ENCODE peak calls at places on chromosomes 4 and X, in six cellular contexts. One of them, this sample, is unnamed.

GRCh38 chr4:119057417-119057816 is 78.2 kb upstream of the MYOZ2 start:
- DNase-seq in HepG2: no peak
- DNase-seq in kidney: no peak
- DNase-seq in tibial artery: no peak
- DNase-seq in uterus: no peak
- DNase-seq in mucosa of descending colon: no peak
- DNase-seq in this sample: no peak

GRCh38 chr4:11397819-11398610 is 30.7 kb downstream of the HS3ST1 start:
- DNase-seq in HepG2: no peak
- DNase-seq in kidney: no peak
- DNase-seq in tibial artery: no peak
- DNase-seq in uterus: no peak
- DNase-seq in mucosa of descending colon: no peak
- DNase-seq in this sample: peak; percentile 87

GRCh38 chr4:1214101-1215095 is 34.5 kb downstream of the CTBP1 start:
- DNase-seq in HepG2: no peak
- DNase-seq in kidney: peak; percentile 72
- DNase-seq in tibial artery: no peak
- DNase-seq in uterus: no peak
- DNase-seq in mucosa of descending colon: no peak
- DNase-seq in this sample: no peak

GRCh38 chrX:53128097-53128749 is 34.3 kb downstream of the KANTR start:
- DNase-seq in HepG2: no peak
- DNase-seq in kidney: no peak
- DNase-seq in tibial artery: no peak
- DNase-seq in uterus: no peak
- DNase-seq in mucosa of descending colon: no peak
- DNase-seq in this sample: no peak

GRCh38 chrX:153989971-153990655 is 17.6 kb downstream of the TMEM187 start:
- DNase-seq in HepG2: no peak
- DNase-seq in kidney: no peak
- DNase-seq in tibial artery: no peak
- DNase-seq in uterus: no peak
- DNase-seq in mucosa of descending colon: no peak
- DNase-seq in this sample: no peak

GRCh38 chr4:182894681-182895275 is 22.4 kb downstream of the DCTD start:
- DNase-seq in HepG2: no peak
- DNase-seq in kidney: no peak
- DNase-seq in tibial artery: no peak
- DNase-seq in uterus: no peak
- DNase-seq in mucosa of descending colon: no peak
- DNase-seq in this sample: no peak

GRCh38 chr4:99587803-99588202 is 13.2 kb downstream of the MTTP start:
- DNase-seq in HepG2: no peak
- DNase-seq in kidney: no peak
- DNase-seq in tibial artery: no peak
- DNase-seq in uterus: no peak
- DNase-seq in mucosa of descending colon: no peak
- DNase-seq in this sample: no peak

GRCh38 chrX:87664381-87664780 is 146.8 kb downstream of the KLHL4 start:
- DNase-seq in HepG2: no peak
- DNase-seq in kidney: no peak
- DNase-seq in tibial artery: no peak
- DNase-seq in uterus: no peak
- DNase-seq in mucosa of descending colon: no peak
- DNase-seq in this sample: peak; percentile 55

GRCh38 chr4:119317996-119318395 is 3.9 kb downstream of the FABP2 start:
- DNase-seq in HepG2: no peak
- DNase-seq in kidney: no peak
- DNase-seq in tibial artery: no peak
- DNase-seq in uterus: no peak
- DNase-seq in mucosa of descending colon: no peak
- DNase-seq in this sample: no peak

GRCh38 chr4:98689507-98690174 is 31.2 kb upstream of the TSPAN5 start:
- DNase-seq in HepG2: no peak
- DNase-seq in kidney: no peak
- DNase-seq in tibial artery: no peak
- DNase-seq in uterus: no peak
- DNase-seq in mucosa of descending colon: no peak
- DNase-seq in this sample: no peak

GRCh38 chr4:15469402-15470148 is at the start of gene CC2D2A:
- DNase-seq in HepG2: no peak
- DNase-seq in kidney: no peak
- DNase-seq in tibial artery: no peak
- DNase-seq in uterus: no peak
- DNase-seq in mucosa of descending colon: peak; percentile 44
- DNase-seq in this sample: no peak

GRCh38 chrX:107565916-107566602 is 62.3 kb upstream of the PRPS1 start:
- DNase-seq in HepG2: peak; percentile 15
- DNase-seq in kidney: no peak
- DNase-seq in tibial artery: no peak
- DNase-seq in uterus: no peak
- DNase-seq in mucosa of descending colon: no peak
- DNase-seq in this sample: no peak

GRCh38 chr4:25440478-25441030 is 63.5 kb downstream of the ANAPC4 start:
- DNase-seq in HepG2: no peak
- DNase-seq in kidney: peak; percentile 81
- DNase-seq in tibial artery: peak; percentile 57
- DNase-seq in uterus: peak; percentile 48
- DNase-seq in mucosa of descending colon: no peak
- DNase-seq in this sample: no peak

GRCh38 chr4:177191586-177191985 is 118.1 kb upstream of the NEIL3 start:
- DNase-seq in HepG2: no peak
- DNase-seq in kidney: no peak
- DNase-seq in tibial artery: no peak
- DNase-seq in uterus: no peak
- DNase-seq in mucosa of descending colon: no peak
- DNase-seq in this sample: no peak

GRCh38 chr4:151438154-151438553 is 29.2 kb downstream of the FHIP1A start:
- DNase-seq in HepG2: no peak
- DNase-seq in kidney: no peak
- DNase-seq in tibial artery: no peak
- DNase-seq in uterus: no peak
- DNase-seq in mucosa of descending colon: no peak
- DNase-seq in this sample: no peak

GRCh38 chr4:147821555-147821954 is 89.7 kb downstream of the ARHGAP10 start:
- DNase-seq in HepG2: no peak
- DNase-seq in kidney: no peak
- DNase-seq in tibial artery: no peak
- DNase-seq in uterus: no peak
- DNase-seq in mucosa of descending colon: no peak
- DNase-seq in this sample: no peak

GRCh38 chrX:25004485-25005032 is 11.2 kb downstream of the ARX start:
- DNase-seq in HepG2: no peak
- DNase-seq in kidney: no peak
- DNase-seq in tibial artery: no peak
- DNase-seq in uterus: no peak
- DNase-seq in mucosa of descending colon: no peak
- DNase-seq in this sample: no peak

GRCh38 chr4:65450899-65451298 is 219.4 kb downstream of the EPHA5 start:
- DNase-seq in HepG2: no peak
- DNase-seq in kidney: no peak
- DNase-seq in tibial artery: no peak
- DNase-seq in uterus: no peak
- DNase-seq in mucosa of descending colon: no peak
- DNase-seq in this sample: no peak

GRCh38 chr4:137361756-137362470 is 170.4 kb downstream of the PCDH18 start:
- DNase-seq in HepG2: no peak
- DNase-seq in kidney: no peak
- DNase-seq in tibial artery: no peak
- DNase-seq in uterus: no peak
- DNase-seq in mucosa of descending colon: no peak
- DNase-seq in this sample: no peak

GRCh38 chr4:70842761-70843435 is 3.2 kb upstream of the GRSF1 start:
- DNase-seq in HepG2: peak; percentile 25
- DNase-seq in kidney: peak; percentile 29
- DNase-seq in tibial artery: no peak
- DNase-seq in uterus: no peak
- DNase-seq in mucosa of descending colon: no peak
- DNase-seq in this sample: no peak

GRCh38 chrX:42776195-42776594 is 1.8 kb downstream of the PPP1R2C start:
- DNase-seq in HepG2: no peak
- DNase-seq in kidney: no peak
- DNase-seq in tibial artery: no peak
- DNase-seq in uterus: no peak
- DNase-seq in mucosa of descending colon: no peak
- DNase-seq in this sample: no peak

GRCh38 chr4:152273343-152273742 is 262.5 kb downstream of the FBXW7 start:
- DNase-seq in HepG2: no peak
- DNase-seq in kidney: no peak
- DNase-seq in tibial artery: no peak
- DNase-seq in uterus: no peak
- DNase-seq in mucosa of descending colon: no peak
- DNase-seq in this sample: no peak

GRCh38 chr4:6892190-6892908 is 17.3 kb upstream of the TBC1D14 start:
- DNase-seq in HepG2: peak; percentile 94
- DNase-seq in kidney: peak; percentile 86
- DNase-seq in tibial artery: no peak
- DNase-seq in uterus: no peak
- DNase-seq in mucosa of descending colon: peak; percentile 55
- DNase-seq in this sample: no peak

GRCh38 chr4:124499266-124499665 is 213.3 kb downstream of the ANKRD50 start:
- DNase-seq in HepG2: no peak
- DNase-seq in kidney: no peak
- DNase-seq in tibial artery: no peak
- DNase-seq in uterus: no peak
- DNase-seq in mucosa of descending colon: no peak
- DNase-seq in this sample: no peak

GRCh38 chr4:160375746-160376452 is 1273.0 kb downstream of the RAPGEF2 start:
- DNase-seq in HepG2: no peak
- DNase-seq in kidney: no peak
- DNase-seq in tibial artery: no peak
- DNase-seq in uterus: no peak
- DNase-seq in mucosa of descending colon: no peak
- DNase-seq in this sample: no peak

GRCh38 chr4:179492260-179492844 is 2050.1 kb upstream of the AGA start:
- DNase-seq in HepG2: no peak
- DNase-seq in kidney: no peak
- DNase-seq in tibial artery: no peak
- DNase-seq in uterus: no peak
- DNase-seq in mucosa of descending colon: no peak
- DNase-seq in this sample: no peak

GRCh38 chr4:41369680-41370079 is 113.0 kb downstream of the UCHL1 start:
- DNase-seq in HepG2: no peak
- DNase-seq in kidney: peak; percentile 78
- DNase-seq in tibial artery: peak; percentile 93
- DNase-seq in uterus: no peak
- DNase-seq in mucosa of descending colon: no peak
- DNase-seq in this sample: no peak

GRCh38 chrX:69153060-69153730 is 12.1 kb downstream of the PJA1 start:
- DNase-seq in HepG2: peak; percentile 34
- DNase-seq in kidney: peak; percentile 89
- DNase-seq in tibial artery: no peak
- DNase-seq in uterus: peak; percentile 45
- DNase-seq in mucosa of descending colon: peak; percentile 17
- DNase-seq in this sample: no peak

GRCh38 chr4:7398104-7398423 is 36.7 kb downstream of the PSAPL1 start:
- DNase-seq in HepG2: no peak
- DNase-seq in kidney: no peak
- DNase-seq in tibial artery: peak; percentile 55
- DNase-seq in uterus: peak; percentile 12
- DNase-seq in mucosa of descending colon: peak; percentile 16
- DNase-seq in this sample: no peak

GRCh38 chr4:26821677-26822503 is 38.8 kb upstream of the STIM2 start:
- DNase-seq in HepG2: peak; percentile 95
- DNase-seq in kidney: no peak
- DNase-seq in tibial artery: no peak
- DNase-seq in uterus: no peak
- DNase-seq in mucosa of descending colon: peak; percentile 24
- DNase-seq in this sample: no peak

GRCh38 chrX:112852850-112853249 is 12.2 kb upstream of the AMOT start:
- DNase-seq in HepG2: no peak
- DNase-seq in kidney: no peak
- DNase-seq in tibial artery: no peak
- DNase-seq in uterus: no peak
- DNase-seq in mucosa of descending colon: no peak
- DNase-seq in this sample: no peak

GRCh38 chr4:13546374-13546854 is 2.1 kb upstream of the NKX3-2 start:
- DNase-seq in HepG2: no peak
- DNase-seq in kidney: no peak
- DNase-seq in tibial artery: no peak
- DNase-seq in uterus: no peak
- DNase-seq in mucosa of descending colon: no peak
- DNase-seq in this sample: no peak
- H3K4me1 ChIP-seq in HepG2: peaks cover 28% of the 10 kb centered on the region
- H3K4me1 ChIP-seq in kidney: peaks cover 6% of the 10 kb centered on the region
- H3K4me1 ChIP-seq in tibial artery: peaks cover 32% of the 10 kb centered on the region
- H3K4me1 ChIP-seq in uterus: peaks cover 11% of the 10 kb centered on the region
- H3K4me1 ChIP-seq in mucosa of descending colon: peaks cover 27% of the 10 kb centered on the region
- H3K4me1 ChIP-seq in this sample: peaks cover 5% of the 10 kb centered on the region

GRCh38 chr4:5883916-5884315 is 9.0 kb downstream of the CRMP1 start:
- DNase-seq in HepG2: no peak
- DNase-seq in kidney: no peak
- DNase-seq in tibial artery: no peak
- DNase-seq in uterus: no peak
- DNase-seq in mucosa of descending colon: no peak
- DNase-seq in this sample: no peak
- H3K4me1 ChIP-seq in HepG2: no peaks in the 10 kb centered on the region
- H3K4me1 ChIP-seq in kidney: no peaks in the 10 kb centered on the region
- H3K4me1 ChIP-seq in tibial artery: peaks cover 16% of the 10 kb centered on the region
- H3K4me1 ChIP-seq in uterus: no peaks in the 10 kb centered on the region
- H3K4me1 ChIP-seq in mucosa of descending colon: peaks cover 11% of the 10 kb centered on the region
- H3K4me1 ChIP-seq in this sample: no peaks in the 10 kb centered on the region

GRCh38 chr4:3657917-3658913 is 108.0 kb upstream of the ADRA2C start:
- DNase-seq in HepG2: no peak
- DNase-seq in kidney: peak; percentile 94
- DNase-seq in tibial artery: peak; percentile 97
- DNase-seq in uterus: peak; percentile 74
- DNase-seq in mucosa of descending colon: no peak
- DNase-seq in this sample: no peak

GRCh38 chr4:3660928-3661515 is 105.2 kb upstream of the ADRA2C start:
- DNase-seq in HepG2: no peak
- DNase-seq in kidney: no peak
- DNase-seq in tibial artery: no peak
- DNase-seq in uterus: no peak
- DNase-seq in mucosa of descending colon: no peak
- DNase-seq in this sample: no peak

GRCh38 chr4:3659131-3659530 is 107.1 kb upstream of the ADRA2C start:
- DNase-seq in HepG2: no peak
- DNase-seq in kidney: no peak
- DNase-seq in tibial artery: no peak
- DNase-seq in uterus: no peak
- DNase-seq in mucosa of descending colon: no peak
- DNase-seq in this sample: no peak

GRCh38 chr4:3661989-3662388 is 104.2 kb upstream of the ADRA2C start:
- DNase-seq in HepG2: no peak
- DNase-seq in kidney: no peak
- DNase-seq in tibial artery: no peak
- DNase-seq in uterus: no peak
- DNase-seq in mucosa of descending colon: no peak
- DNase-seq in this sample: no peak

GRCh38 chr4:3660086-3660927 is 105.9 kb upstream of the ADRA2C start:
- DNase-seq in HepG2: no peak
- DNase-seq in kidney: no peak
- DNase-seq in tibial artery: no peak
- DNase-seq in uterus: no peak
- DNase-seq in mucosa of descending colon: no peak
- DNase-seq in this sample: no peak
- H3K4me1 ChIP-seq in HepG2: no peaks in the 10 kb centered on the region
- H3K4me1 ChIP-seq in kidney: no peaks in the 10 kb centered on the region
- H3K4me1 ChIP-seq in tibial artery: peaks cover 30% of the 10 kb centered on the region
- H3K4me1 ChIP-seq in uterus: peaks cover 19% of the 10 kb centered on the region
- H3K4me1 ChIP-seq in mucosa of descending colon: no peaks in the 10 kb centered on the region
- H3K4me1 ChIP-seq in this sample: no peaks in the 10 kb centered on the region

GRCh38 chr4:8539661-8540060 is 40.5 kb upstream of the GPR78 start:
- DNase-seq in HepG2: no peak
- DNase-seq in kidney: peak; percentile 33
- DNase-seq in tibial artery: peak; percentile 54
- DNase-seq in uterus: no peak
- DNase-seq in mucosa of descending colon: no peak
- DNase-seq in this sample: peak; percentile 15
- H3K4me1 ChIP-seq in HepG2: no peaks in the 10 kb centered on the region
- H3K4me1 ChIP-seq in kidney: peaks cover 15% of the 10 kb centered on the region
- H3K4me1 ChIP-seq in tibial artery: no peaks in the 10 kb centered on the region
- H3K4me1 ChIP-seq in uterus: no peaks in the 10 kb centered on the region
- H3K4me1 ChIP-seq in mucosa of descending colon: peaks cover 1% of the 10 kb centered on the region
- H3K4me1 ChIP-seq in this sample: peaks cover 13% of the 10 kb centered on the region